ENCODE peak calls at places on chromosome 9, in six cellular contexts. H is psoas muscle, Z is transverse colon, A is cardiac muscle cell, I is keratinocyte, D is tibial nerve. F is an unnamed sample.
A peak's percentile ranks its signal among the peaks of the same experiment; 100 is the strongest.

GRCh38 chr9:1969898-1970297 is 45.2 kb upstream of the SMARCA2 start:
- DNase-seq in H (no peak), A (no peak), D (no peak), I (no peak), Z (no peak), F (no peak)

GRCh38 chr9:115032300-115032699 is 85.7 kb downstream of the TNC start:
- DNase-seq in D (no peak), H (no peak), Z (no peak), I (no peak), A (peak; percentile 32), F (no peak)

GRCh38 chr9:5592904-5593303 is 36.0 kb upstream of the RIC1 start:
- DNase-seq in H (no peak), D (no peak), I (no peak), Z (no peak), A (no peak), F (no peak)

GRCh38 chr9:130713286-130713975 is 19.9 kb downstream of the EXOSC2 start:
- DNase-seq in I (no peak), D (peak; percentile 48), Z (peak; percentile 29), A (peak; percentile 47), H (no peak), F (no peak)

GRCh38 chr9:114428466-114428865 is 40.7 kb upstream of the AKNA start:
- DNase-seq in D (no peak), A (no peak), H (no peak), Z (no peak), I (no peak), F (no peak)

GRCh38 chr9:88651682-88652633 is 117.0 kb downstream of the NXNL2 start:
- DNase-seq in D (peak; percentile 93), I (peak; percentile 88), Z (peak; percentile 67), H (peak; percentile 87), A (no peak), F (no peak)

GRCh38 chr9:33265211-33265885 is 499 bp downstream of the CHMP5 start:
- DNase-seq in D (no peak), Z (peak; percentile 20), A (no peak), I (no peak), H (no peak), F (no peak)

GRCh38 chr9:76987594-76988200 is 31.8 kb upstream of the FOXB2 start:
- DNase-seq in A (peak; percentile 59), Z (peak; percentile 51), I (no peak), D (no peak), H (no peak), F (no peak)

GRCh38 chr9:124366476-124367220 is 48.6 kb downstream of the PSMB7 start:
- DNase-seq in D (no peak), I (no peak), Z (no peak), A (no peak), H (no peak), F (no peak)

GRCh38 chr9:113929634-113930092 is 53.6 kb downstream of the ZNF618 start:
- DNase-seq in Z (no peak), D (peak; percentile 1), H (no peak), I (no peak), A (no peak), F (no peak)

GRCh38 chr9:116355153-116355827 is 201.7 kb downstream of the PAPPA start:
- DNase-seq in D (no peak), H (no peak), Z (no peak), A (no peak), I (no peak), F (no peak)

GRCh38 chr9:69118656-69119055 is 55.4 kb upstream of the TJP2 start:
- DNase-seq in H (no peak), D (no peak), Z (no peak), A (no peak), I (no peak), F (no peak)

GRCh38 chr9:114621975-114622609 is 11.0 kb downstream of the TMEM268 start:
- DNase-seq in I (no peak), Z (no peak), A (no peak), H (no peak), D (no peak), F (no peak)

GRCh38 chr9:106936680-106937079 is 73.7 kb downstream of the ZNF462 start:
- DNase-seq in D (no peak), I (no peak), Z (no peak), H (no peak), A (no peak), F (no peak)

GRCh38 chr9:127112683-127113539 is 9.5 kb downstream of the ANGPTL2 start:
- DNase-seq in Z (no peak), A (no peak), D (no peak), I (no peak), H (no peak), F (no peak)

GRCh38 chr9:106860731-106861584 is 2.0 kb upstream of the ZNF462 start:
- DNase-seq in Z (peak; percentile 46), I (no peak), H (peak; percentile 47), A (peak; percentile 49), D (peak; percentile 19), F (no peak)

GRCh38 chr9:11257992-11258391 is 645.2 kb upstream of the PTPRD start:
- DNase-seq in Z (no peak), H (no peak), A (peak; percentile 71), D (no peak), I (no peak), F (no peak)

GRCh38 chr9:110095238-110095637 is 112.7 kb downstream of the C9orf152 start:
- DNase-seq in I (no peak), H (no peak), A (no peak), Z (no peak), D (no peak), F (no peak)

GRCh38 chr9:93114169-93114983 is 18.4 kb downstream of the CARD19 start:
- DNase-seq in A (no peak), I (no peak), D (no peak), Z (no peak), H (peak; percentile 15), F (no peak)

GRCh38 chr9:129725841-129726251 is 27.0 kb downstream of the PTGES start:
- DNase-seq in Z (no peak), I (no peak), D (no peak), A (no peak), H (no peak), F (no peak)

GRCh38 chr9:12703996-12704395 is 10.8 kb downstream of the TYRP1 start:
- DNase-seq in A (no peak), D (no peak), H (no peak), I (no peak), Z (no peak), F (no peak)

GRCh38 chr9:593809-594208 is 247.7 kb upstream of the DMRT1 start:
- DNase-seq in I (no peak), H (no peak), A (no peak), D (no peak), Z (no peak), F (no peak)

GRCh38 chr9:113707953-113708695 is 168.0 kb upstream of the ZNF618 start:
- DNase-seq in I (no peak), D (no peak), A (no peak), H (no peak), Z (no peak), F (no peak)

GRCh38 chr9:121609845-121610637 is 41.4 kb upstream of the DAB2IP start:
- DNase-seq in D (no peak), H (peak; percentile 67), I (peak; percentile 60), A (no peak), Z (no peak), F (no peak)

GRCh38 chr9:124849801-124850200 is 3.5 kb upstream of the WDR38 start:
- DNase-seq in I (no peak), A (no peak), H (no peak), Z (no peak), D (peak; percentile 75), F (no peak)

GRCh38 chr9:90046317-90046861 is 441.6 kb downstream of the GADD45G start:
- DNase-seq in D (no peak), Z (no peak), I (no peak), A (no peak), H (no peak), F (no peak)

GRCh38 chr9:83623634-83623991 is 670 bp downstream of the IDNK start:
- DNase-seq in H (no peak), D (no peak), A (no peak), I (no peak), Z (no peak), F (no peak)

GRCh38 chr9:33263131-33263935 is 1.2 kb downstream of the BAG1 start:
- DNase-seq in I (no peak), D (no peak), Z (no peak), H (peak; percentile 29), A (peak; percentile 27), F (peak; percentile 25)

GRCh38 chr9:70006299-70006698 is 37.3 kb upstream of the MAMDC2 start:
- DNase-seq in A (no peak), H (no peak), I (no peak), D (no peak), Z (no peak), F (no peak)

DNA sequence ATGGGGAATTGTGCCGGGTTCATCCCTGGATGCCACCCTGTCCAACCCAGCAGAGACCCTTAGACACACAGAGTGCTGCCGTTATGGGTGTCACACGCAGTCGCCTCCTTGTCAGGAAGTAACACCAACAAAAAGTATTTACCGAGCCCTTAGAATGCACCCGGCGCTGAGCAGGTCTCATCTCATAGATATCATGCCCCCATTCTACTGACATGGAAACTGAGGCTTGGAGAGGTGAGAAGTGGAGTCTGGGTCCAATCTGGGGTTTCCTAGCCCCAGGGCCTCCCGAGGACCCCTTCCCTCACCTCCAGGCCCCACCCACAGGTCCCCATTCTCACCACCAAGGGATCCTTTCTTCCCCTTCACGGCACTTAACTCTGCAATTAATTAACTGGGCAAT is 36.8 kb upstream of the BARHL1 start:
- DNase-seq in H (no peak), A (no peak), Z (no peak), D (no peak), I (no peak), F (no peak)
- H3K4me1 ChIP-seq in H (no peaks in the 10 kb centered on the region), A (peaks cover 7% of the 10 kb centered on the region), Z (peaks cover 8% of the 10 kb centered on the region), D (no peaks in the 10 kb centered on the region), I (no peaks in the 10 kb centered on the region), F (peaks cover 13% of the 10 kb centered on the region)

GRCh38 chr9:72589684-72590555 is 68.5 kb downstream of the TMC1 start:
- DNase-seq in H (no peak), A (no peak), Z (no peak), I (no peak), D (no peak), F (peak; percentile 78)

GRCh38 chr9:72588336-72588735 is 66.9 kb downstream of the TMC1 start:
- DNase-seq in Z (no peak), D (no peak), H (no peak), I (no peak), A (no peak), F (no peak)

GRCh38 chr9:72597181-72597517 is 75.7 kb downstream of the TMC1 start:
- DNase-seq in D (no peak), Z (no peak), I (no peak), H (no peak), A (no peak), F (no peak)

GRCh38 chr9:72596451-72597180 is 75.2 kb downstream of the TMC1 start:
- DNase-seq in D (no peak), I (no peak), A (no peak), H (no peak), Z (no peak), F (no peak)

GRCh38 chr9:72592501-72593403 is 71.3 kb downstream of the TMC1 start:
- DNase-seq in Z (no peak), H (no peak), D (peak; percentile 62), I (peak; percentile 25), A (peak; percentile 65), F (peak; percentile 46)
- H3K4me1 ChIP-seq in Z (peaks cover 53% of the 10 kb centered on the region), H (peaks cover 5% of the 10 kb centered on the region), D (peaks cover 11% of the 10 kb centered on the region), I (no peaks in the 10 kb centered on the region), A (no peaks in the 10 kb centered on the region), F (peaks cover 43% of the 10 kb centered on the region)

GRCh38 chr9:134381262-134381661 is 55.0 kb downstream of the RXRA start:
- DNase-seq in Z (no peak), D (no peak), H (no peak), A (no peak), I (no peak), F (no peak)
- H3K4me1 ChIP-seq in Z (peaks cover 86% of the 10 kb centered on the region), D (peaks cover 98% of the 10 kb centered on the region), H (peaks cover 100% of the 10 kb centered on the region), A (peaks cover 4% of the 10 kb centered on the region), I (peaks cover 57% of the 10 kb centered on the region), F (no peaks in the 10 kb centered on the region)

GRCh38 chr9:120386390-120387131 is 193.4 kb downstream of the CDK5RAP2 start:
- DNase-seq in Z (no peak), I (no peak), D (no peak), H (no peak), A (no peak), F (no peak)
- H3K4me1 ChIP-seq in Z (peaks cover 11% of the 10 kb centered on the region), I (no peaks in the 10 kb centered on the region), D (peaks cover 9% of the 10 kb centered on the region), H (peaks cover 14% of the 10 kb centered on the region), A (no peaks in the 10 kb centered on the region), F (no peaks in the 10 kb centered on the region)

F was measured in HAP-1.